ENCODE peak calls at places on chromosomes 4 and X, in five cellular contexts. F, A, P, N and Q are unnamed samples.

GRCh38 chrX:128769511-128769910 is 717.3 kb upstream of the ACTRT1 start:
- DNase-seq in F (no peak), A (no peak), P (no peak), N (no peak), Q (no peak)

GRCh38 chr4:158302076-158302866 is 92.0 kb downstream of the TMEM144 start:
- DNase-seq in F (no peak), A (no peak), P (no peak), N (no peak), Q (no peak)

GRCh38 chr4:8439168-8439567 is 1.4 kb downstream of the ACOX3 start:
- DNase-seq in F (no peak), A (no peak), P (no peak), N (no peak), Q (no peak)

GRCh38 chrX:17397074-17397473 is 22.1 kb downstream of the NHS start:
- DNase-seq in F (no peak), A (no peak), P (no peak), N (peak), Q (peak)

GRCh38 chr4:177047070-177047850 is 254.5 kb upstream of the VEGFC start:
- DNase-seq in F (peak), A (peak), P (peak), N (peak), Q (peak)

GRCh38 chr4:183407128-183407585 is 37.3 kb upstream of the CDKN2AIP start:
- DNase-seq in F (peak), A (peak), P (peak), N (peak), Q (peak)

GRCh38 chrX:132426695-132427281 is 62.0 kb downstream of the MBNL3 start:
- DNase-seq in F (no peak), A (no peak), P (peak), N (peak), Q (no peak)

GRCh38 chr4:15348695-15349094 is 79.1 kb upstream of the C1QTNF7 start:
- DNase-seq in F (no peak), A (no peak), P (no peak), N (no peak), Q (no peak)

GRCh38 chr4:10281996-10282395 is 165.4 kb upstream of the WDR1 start:
- DNase-seq in F (no peak), A (no peak), P (peak), N (peak), Q (no peak)

GRCh38 chrX:63657821-63658220 is 127.2 kb downstream of the ARHGEF9 start:
- DNase-seq in F (no peak), A (no peak), P (peak), N (peak), Q (no peak)

GRCh38 chr4:1685604-1686150 is 1.6 kb upstream of the FAM53A start:
- DNase-seq in F (no peak), A (no peak), P (no peak), N (no peak), Q (no peak)

GRCh38 chr4:81664079-81664478 is 192.4 kb upstream of the RASGEF1B start:
- DNase-seq in F (no peak), A (no peak), P (peak), N (no peak), Q (no peak)

GRCh38 chr4:87060957-87061356 is 126.1 kb downstream of the AFF1 start:
- DNase-seq in F (peak), A (no peak), P (no peak), N (peak), Q (peak)

GRCh38 chrX:76922100-76922499 is 494.6 kb downstream of the MAGEE1 start:
- DNase-seq in F (no peak), A (no peak), P (no peak), N (no peak), Q (no peak)

GRCh38 chrX:66013195-66013816 is 26.6 kb downstream of the VSIG4 start:
- DNase-seq in F (no peak), A (no peak), P (no peak), N (no peak), Q (no peak)

GRCh38 chrX:132853040-132853439 is 105.4 kb downstream of the HS6ST2 start:
- DNase-seq in F (no peak), A (no peak), P (no peak), N (no peak), Q (no peak)

GRCh38 chr4:8851321-8852117 is 20.1 kb downstream of the HMX1 start:
- DNase-seq in F (no peak), A (no peak), P (no peak), N (no peak), Q (no peak)